ENCODE peak calls at places on chromosome 10, in eight cellular contexts. V is Calu3, J is bronchial epithelial cell, Z is fibroblast of pulmonary artery, Y is PC-9, A is endothelial cell, K is ovary, P is left lung. O is an unnamed sample.

GRCh38 chr10:10500941-10501340 is 516.7 kb upstream of the CELF2 start:
- DNase-seq in V (no peak), J (peak; percentile 55), Z (peak; percentile 74), Y (no peak), A (no peak), K (no peak), P (no peak), O (no peak)

GRCh38 chr10:117619200-117619599 is 76.7 kb downstream of the EMX2 start:
- DNase-seq in V (no peak), J (no peak), Z (no peak), Y (no peak), A (no peak), K (no peak), P (no peak), O (no peak)

GRCh38 chr10:132925614-132926013 is 16.8 kb downstream of the CFAP46 start:
- DNase-seq in V (no peak), J (no peak), Z (no peak), Y (no peak), A (no peak), K (peak; percentile 25), P (no peak), O (no peak)

GRCh38 chr10:1369197-1369596 is 313.0 kb downstream of the WDR37 start:
- DNase-seq in V (no peak), J (no peak), Z (no peak), Y (no peak), A (no peak), K (no peak), P (no peak), O (no peak)

GRCh38 chr10:116587878-116588590 is 2.7 kb upstream of the PNLIPRP1 start:
- DNase-seq in V (no peak), J (peak; percentile 11), Z (no peak), Y (no peak), A (no peak), K (no peak), P (no peak), O (no peak)

GRCh38 chr10:122044045-122044661 is 55.2 kb downstream of the TACC2 start:
- DNase-seq in V (no peak), J (no peak), Z (no peak), Y (peak; percentile 15), A (no peak), K (no peak), P (no peak), O (peak; percentile 58)

GRCh38 chr10:17910144-17910789 is 41.5 kb upstream of the SLC39A12 start:
- DNase-seq in V (peak; percentile 20), J (peak; percentile 49), Z (peak; percentile 68), Y (peak; percentile 23), A (peak; percentile 37), K (peak; percentile 35), P (no peak), O (peak; percentile 72)

GRCh38 chr10:78471723-78472541 is 438.3 kb downstream of the RPS24 start:
- DNase-seq in V (no peak), J (no peak), Z (peak; percentile 59), Y (no peak), A (no peak), K (peak; percentile 64), P (no peak), O (peak; percentile 50)

GRCh38 chr10:105758209-105758998 is 1117.3 kb downstream of the SORCS3 start:
- DNase-seq in V (no peak), J (peak; percentile 17), Z (no peak), Y (no peak), A (no peak), K (no peak), P (no peak), O (no peak)

GRCh38 chr10:126391162-126391880 is 3.0 kb upstream of the ADAM12 start:
- DNase-seq in V (no peak), J (no peak), Z (peak; percentile 79), Y (no peak), A (no peak), K (no peak), P (no peak), O (peak; percentile 21)

GRCh38 chr10:75987610-75988009 is 556.2 kb downstream of the LRMDA start:
- DNase-seq in V (no peak), J (peak; percentile 40), Z (no peak), Y (no peak), A (no peak), K (no peak), P (no peak), O (peak; percentile 15)

GRCh38 chr10:51341216-51341615 is 266.9 kb downstream of the PRKG1 start:
- DNase-seq in V (no peak), J (peak; percentile 68), Z (peak; percentile 43), Y (no peak), A (no peak), K (no peak), P (no peak), O (no peak)

GRCh38 chr10:85610381-85611092 is 756.1 kb downstream of the GRID1 start:
- DNase-seq in V (no peak), J (no peak), Z (no peak), Y (no peak), A (no peak), K (no peak), P (no peak), O (no peak)

GRCh38 chr10:93182790-93183189 is 109.1 kb downstream of the CYP26A1 start:
- DNase-seq in V (no peak), J (no peak), Z (no peak), Y (no peak), A (no peak), K (no peak), P (no peak), O (no peak)

GRCh38 chr10:132203256-132204077 is 16.7 kb downstream of the DPYSL4 start:
- DNase-seq in V (no peak), J (no peak), Z (no peak), Y (no peak), A (no peak), K (no peak), P (no peak), O (no peak)

GRCh38 chr10:103692421-103693069 is 162.8 kb downstream of the SH3PXD2A start:
- DNase-seq in V (no peak), J (no peak), Z (no peak), Y (no peak), A (no peak), K (no peak), P (no peak), O (no peak)

GRCh38 chr10:13808556-13809391 is 222.0 kb downstream of the PRPF18 start:
- DNase-seq in V (no peak), J (no peak), Z (no peak), Y (peak; percentile 44), A (no peak), K (no peak), P (no peak), O (no peak)

GRCh38 chr10:13813540-13813939 is 226.8 kb downstream of the PRPF18 start:
- DNase-seq in V (no peak), J (no peak), Z (no peak), Y (no peak), A (no peak), K (no peak), P (no peak), O (no peak)

GRCh38 chr10:13812804-13813203 is 226.0 kb downstream of the PRPF18 start:
- DNase-seq in V (no peak), J (no peak), Z (no peak), Y (no peak), A (no peak), K (no peak), P (no peak), O (no peak)

GRCh38 chr10:13809447-13809846 is 222.7 kb downstream of the PRPF18 start:
- DNase-seq in V (no peak), J (no peak), Z (no peak), Y (peak; percentile 41), A (no peak), K (no peak), P (no peak), O (peak; percentile 58)

GRCh38 chr10:13810536-13810935 is 223.8 kb downstream of the PRPF18 start:
- DNase-seq in V (no peak), J (no peak), Z (no peak), Y (no peak), A (no peak), K (no peak), P (no peak), O (no peak)
- TF ChIP-seq CTCF in V (no peak), J (no peak), Z (no peak), Y (no peak), A (no peak), K (no peak), P (no peak), O (no peak)

GRCh38 chr10:3119796-3120459 is 52.6 kb downstream of the PFKP start:
- DNase-seq in V (peak; percentile 30), J (no peak), Z (peak; percentile 28), Y (no peak), A (peak; percentile 44), K (no peak), P (no peak), O (no peak)
- TF ChIP-seq CTCF in V (peak; percentile 62), J (peak; percentile 19), Z (peak; percentile 43), Y (peak; percentile 55), A (peak; percentile 67), K (no peak), P (no peak), O (peak; percentile 15)

DNA sequence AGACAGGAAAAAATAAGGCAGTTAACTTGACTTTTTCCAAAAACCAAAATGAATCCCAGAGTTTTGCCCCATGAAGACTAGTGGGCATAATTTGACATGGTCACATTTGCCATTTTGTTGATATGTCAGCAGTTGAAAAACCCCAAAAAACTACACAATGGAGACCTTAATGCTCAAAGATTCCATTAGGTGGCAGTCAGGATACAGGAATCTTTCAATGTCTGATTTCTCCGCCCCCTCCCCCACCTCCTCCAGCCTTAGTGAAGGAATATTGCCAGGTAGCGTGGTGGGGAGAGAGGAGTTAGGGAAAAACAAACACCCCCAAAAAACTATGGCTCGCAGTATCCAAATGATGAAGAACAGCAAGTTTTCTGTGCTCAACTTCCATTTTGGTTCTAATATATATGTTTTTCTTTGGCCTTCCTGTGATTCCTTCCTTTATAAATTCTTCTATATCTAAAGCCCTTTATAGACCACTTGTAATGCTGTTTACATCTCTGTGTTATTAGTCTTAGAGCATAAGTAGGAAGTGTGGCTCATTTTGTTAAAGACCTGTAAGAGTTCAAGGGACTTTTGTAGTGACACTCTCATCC is 6.7 kb upstream of the SMNDC1 start:
- DNase-seq in V (peak; percentile 33), J (peak; percentile 54), Z (peak; percentile 74), Y (peak; percentile 23), A (peak; percentile 46), K (peak; percentile 44), P (no peak), O (peak; percentile 81)
- TF ChIP-seq CTCF in V (no peak), J (peak; percentile 61), Z (peak; percentile 73), Y (peak; percentile 76), A (peak; percentile 44), K (peak; percentile 44), P (peak; percentile 58), O (peak; percentile 78)

GRCh38 chr10:112471878-112472487 is 25.0 kb downstream of the VTI1A start:
- DNase-seq in V (no peak), J (peak; percentile 67), Z (peak; percentile 79), Y (no peak), A (no peak), K (no peak), P (no peak), O (peak; percentile 58)

DNA sequence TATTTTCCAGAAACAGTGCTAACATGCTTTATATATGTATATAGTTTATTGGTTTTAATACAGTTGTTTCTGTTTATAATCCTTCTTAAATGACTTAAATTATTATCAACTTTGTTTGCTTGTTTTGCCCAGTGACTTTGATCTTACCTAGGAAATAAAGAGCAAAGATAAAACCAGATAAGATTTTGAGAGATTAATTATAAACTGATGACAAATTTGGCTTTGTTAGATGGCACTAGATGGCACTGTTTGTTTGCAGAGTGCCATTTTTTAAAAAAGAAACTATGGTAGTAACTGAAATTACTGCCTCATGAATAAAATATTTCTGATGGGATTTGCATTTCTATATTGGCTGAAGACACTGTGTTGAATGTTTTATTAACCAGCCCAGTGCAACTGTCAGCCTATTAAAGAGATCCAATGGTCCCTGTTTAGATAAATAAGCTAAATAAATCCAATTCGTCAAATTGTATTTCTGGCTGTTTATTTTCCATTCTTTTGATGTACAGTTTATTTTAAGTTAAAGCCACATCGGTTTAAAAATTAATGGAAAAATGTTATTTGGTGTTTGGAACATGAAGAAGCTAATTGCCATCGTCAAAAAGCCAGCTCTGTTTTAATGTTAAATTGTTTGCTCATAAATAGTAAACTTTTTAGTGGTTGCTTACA is 28.7 kb downstream of the VTI1A start:
- DNase-seq in V (no peak), J (peak; percentile 9), Z (peak; percentile 42), Y (no peak), A (no peak), K (no peak), P (no peak), O (no peak)
- TF ChIP-seq CTCF in V (no peak), J (peak; percentile 39), Z (peak; percentile 56), Y (peak; percentile 68), A (no peak), K (no peak), P (no peak), O (peak; percentile 61)

O was measured in hepatocyte.